ENCODE peak calls at places on chromosomes 7 and 10, in ten cellular contexts. Q, G, B, S, I, C, T, W, A and N are unnamed samples.

GRCh38 chr10:56874950-56875349 is 513.9 kb upstream of the ZWINT start:
- DNase-seq in C (no peak), T (no peak), W (no peak), I (no peak), B (no peak), G (no peak), Q (no peak), A (no peak), S (no peak), N (no peak)

GRCh38 chr7:99525713-99526440 is 21.4 kb downstream of the ZKSCAN5 start:
- DNase-seq in I (no peak), G (no peak), T (no peak), A (no peak), W (no peak), S (peak; percentile 12), Q (no peak), C (no peak), B (no peak), N (no peak)

GRCh38 chr7:105648561-105649401 is 67.5 kb upstream of the EFCAB10 start:
- DNase-seq in Q (peak; percentile 73), S (no peak), G (no peak), B (no peak), W (peak; percentile 78), A (no peak), T (no peak), C (no peak), I (no peak), N (no peak)

GRCh38 chr10:91163269-91163708 is 57.2 kb upstream of the PCGF5 start:
- DNase-seq in A (peak; percentile 61), B (no peak), Q (peak; percentile 14), S (peak; percentile 70), I (peak; percentile 61), T (no peak), W (peak; percentile 52), C (no peak), G (no peak), N (no peak)

GRCh38 chr10:68727146-68727545 is 6.1 kb downstream of the CCAR1 start:
- DNase-seq in I (no peak), C (no peak), A (no peak), S (no peak), G (no peak), W (no peak), T (no peak), B (no peak), Q (no peak), N (no peak)

GRCh38 chr7:128027485-128027980 is 3.7 kb downstream of the LRRC4 start:
- DNase-seq in G (no peak), C (no peak), T (no peak), Q (no peak), A (no peak), B (no peak), S (no peak), W (peak; percentile 68), I (no peak), N (no peak)

GRCh38 chr7:138514044-138514443 is 54.0 kb downstream of the TRIM24 start:
- DNase-seq in B (no peak), C (no peak), S (no peak), I (no peak), G (no peak), W (peak; percentile 4), T (no peak), Q (no peak), A (no peak), N (no peak)

GRCh38 chr10:95247881-95248583 is 42.8 kb downstream of the PDLIM1 start:
- DNase-seq in G (no peak), S (no peak), Q (no peak), A (no peak), C (no peak), W (no peak), B (no peak), T (no peak), I (no peak), N (no peak)

GRCh38 chr7:149874644-149875028 is 867 bp downstream of the ATP6V0E2 start:
- DNase-seq in S (no peak), A (no peak), T (no peak), W (no peak), I (peak; percentile 16), C (no peak), B (no peak), G (no peak), Q (no peak), N (no peak)

GRCh38 chr7:154744226-154744860 is 258.6 kb downstream of the PAXIP1 start:
- DNase-seq in C (no peak), A (no peak), S (no peak), G (peak; percentile 52), W (peak; percentile 64), T (no peak), Q (peak; percentile 60), I (peak; percentile 76), B (no peak), N (no peak)

GRCh38 chr7:135710417-135711138 is 17.4 kb downstream of the SLC13A4 start:
- DNase-seq in I (peak; percentile 72), B (no peak), A (no peak), Q (peak; percentile 46), T (no peak), G (no peak), W (peak; percentile 16), C (no peak), S (no peak), N (no peak)

GRCh38 chr7:12554421-12554820 is 16.1 kb upstream of the SCIN start:
- DNase-seq in B (no peak), I (no peak), Q (no peak), T (no peak), C (no peak), G (no peak), W (no peak), A (no peak), S (no peak), N (no peak)

GRCh38 chr10:61472090-61472674 is 19.0 kb upstream of the TMEM26 start:
- DNase-seq in S (no peak), G (no peak), Q (no peak), T (no peak), B (no peak), A (no peak), I (no peak), W (no peak), C (no peak), N (no peak)

GRCh38 chr7:105267244-105267643 is 121.5 kb downstream of the SRPK2 start:
- DNase-seq in B (no peak), C (no peak), S (no peak), I (no peak), A (no peak), G (no peak), T (no peak), Q (no peak), W (no peak), N (no peak)

GRCh38 chr7:130205084-130205947 is at the start of gene TMEM209:
- DNase-seq in C (peak; percentile 85), Q (peak; percentile 86), A (peak; percentile 97), S (peak; percentile 99), I (peak; percentile 97), T (peak; percentile 88), W (peak; percentile 99), B (peak; percentile 93), G (peak; percentile 92), N (peak; percentile 60)

GRCh38 chr7:130210181-130210935 is 2.7 kb downstream of the SSMEM1 start:
- DNase-seq in C (peak; percentile 46), Q (no peak), W (peak; percentile 28), A (no peak), I (no peak), B (no peak), T (no peak), G (no peak), S (no peak), N (no peak)

GRCh38 chr7:130208511-130208910 is 851 bp downstream of the SSMEM1 start:
- DNase-seq in W (no peak), A (no peak), C (no peak), Q (no peak), T (peak; percentile 55), G (no peak), I (no peak), S (no peak), B (no peak), N (no peak)

GRCh38 chr7:130207642-130208041 is at the start of gene SSMEM1:
- DNase-seq in C (peak; percentile 56), T (peak; percentile 23), A (no peak), B (no peak), W (no peak), Q (no peak), S (peak; percentile 55), I (no peak), G (no peak), N (no peak)

DNA sequence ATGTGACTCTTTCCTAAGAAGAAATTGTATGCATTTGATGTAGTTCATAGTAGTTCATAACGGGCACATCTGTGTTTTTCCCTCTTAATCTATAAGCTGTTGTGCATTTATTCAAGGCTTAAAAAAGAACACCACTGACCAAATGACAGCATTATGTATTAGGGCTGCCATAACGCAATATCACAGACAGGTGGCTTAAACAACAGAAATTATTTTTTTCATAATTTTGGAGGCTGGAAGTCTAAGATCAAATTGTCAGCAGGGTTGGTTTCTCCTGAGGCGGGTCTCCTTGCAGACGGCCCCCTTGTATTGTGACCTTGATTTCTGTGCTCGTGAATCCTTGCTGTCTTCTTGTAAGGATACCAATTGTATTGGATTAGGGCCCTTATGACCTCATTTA is 627 bp upstream of the SSMEM1 start:
- DNase-seq in B (no peak), I (no peak), C (no peak), S (no peak), A (no peak), T (no peak), G (no peak), W (no peak), Q (no peak), N (no peak)
- TF ChIP-seq CTCF in B (peak; percentile 13), I (no peak), C (no peak), S (no peak), A (no peak), T (no peak), G (no peak), W (no peak), Q (no peak), N (no peak)

GRCh38 chr10:54402576-54402975 is 398.5 kb downstream of the PCDH15 start:
- DNase-seq in B (no peak), T (no peak), W (peak; percentile 1), C (no peak), I (no peak), G (no peak), A (no peak), S (peak; percentile 13), Q (no peak), N (no peak)
- TF ChIP-seq CTCF in B (peak; percentile 37), T (no peak), W (peak; percentile 33), C (no peak), I (peak; percentile 83), G (peak; percentile 72), A (peak; percentile 26), S (no peak), Q (peak; percentile 26), N (peak; percentile 47)

GRCh38 chr7:2517004-2517403 is 2.6 kb upstream of the LFNG start:
- DNase-seq in W (peak; percentile 67), B (peak; percentile 79), C (peak; percentile 77), A (no peak), G (no peak), Q (no peak), S (peak; percentile 79), I (no peak), T (peak; percentile 65), N (no peak)
- TF ChIP-seq CTCF in W (no peak), B (peak; percentile 32), C (peak; percentile 25), A (no peak), G (no peak), Q (no peak), S (peak; percentile 7), I (no peak), T (no peak), N (no peak)

DNA sequence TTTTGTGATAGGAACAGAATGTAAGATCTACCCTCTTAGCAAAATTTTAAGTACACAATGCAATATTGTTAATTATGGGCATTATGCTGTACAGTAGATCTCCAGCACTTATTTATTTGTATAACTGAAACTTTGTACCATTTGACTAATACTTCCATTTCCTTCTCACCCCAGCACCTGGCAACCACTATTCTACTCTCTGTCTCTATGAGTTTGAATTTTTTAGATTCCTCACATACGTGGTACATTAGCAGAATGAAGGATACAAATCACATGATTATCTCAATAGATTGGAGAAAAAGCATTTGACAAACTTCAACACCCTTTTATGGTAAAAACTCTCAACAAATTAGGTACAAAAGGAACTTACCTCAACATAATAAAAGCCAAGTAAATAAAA is 90.3 kb upstream of the DLX6 start:
- DNase-seq in B (no peak), A (no peak), S (no peak), W (no peak), Q (no peak), G (no peak), I (no peak), T (no peak), C (no peak), N (no peak)
- TF ChIP-seq CTCF in B (no peak), A (no peak), S (no peak), W (no peak), Q (no peak), G (no peak), I (no peak), T (no peak), C (no peak), N (no peak)